ENCODE peak calls at places on chromosomes 2 and 18, in four cellular contexts. Z is HEK293T, P is K562, M is HepG2. X is an unnamed sample.

GRCh38 chr2:121085801-121086200 is 199.2 kb downstream of the TFCP2L1 start:
- DNase-seq in Z (no peak), P (no peak), M (no peak), X (no peak)

GRCh38 chr18:11310476-11311086 is 161.2 kb upstream of the PIEZO2 start:
- DNase-seq in Z (peak; percentile 33), P (peak; percentile 56), M (peak; percentile 40), X (peak; percentile 80)

GRCh38 chr18:13159579-13159978 is 59.0 kb upstream of the LDLRAD4 start:
- DNase-seq in Z (peak; percentile 51), P (peak; percentile 73), M (peak; percentile 76), X (no peak)

GRCh38 chr2:176924909-176925548 is 287.6 kb upstream of the HNRNPA3 start:
- DNase-seq in Z (no peak), P (no peak), M (no peak), X (no peak)

GRCh38 chr18:47040982-47041381 is 5.6 kb upstream of the ELOA2 start:
- DNase-seq in Z (no peak), P (no peak), M (no peak), X (no peak)

GRCh38 chr2:39667881-39668276 is 2.2 kb downstream of the TMEM178A start:
- DNase-seq in Z (no peak), P (no peak), M (no peak), X (no peak)

GRCh38 chr2:239289545-239289944 is 111.3 kb downstream of the HDAC4 start:
- DNase-seq in Z (no peak), P (no peak), M (no peak), X (no peak)

GRCh38 chr2:65957886-65958285 is 477.0 kb upstream of the MEIS1 start:
- DNase-seq in Z (no peak), P (no peak), M (no peak), X (no peak)

GRCh38 chr2:207284556-207285450 is 119.1 kb upstream of the KLF7 start:
- DNase-seq in Z (no peak), P (no peak), M (no peak), X (no peak)

GRCh38 chr2:145007673-145008263 is 487.8 kb upstream of the ZEB2 start:
- DNase-seq in Z (no peak), P (no peak), M (no peak), X (no peak)

GRCh38 chr2:221572821-221573429 is 821 bp upstream of the EPHA4 start:
- DNase-seq in Z (peak; percentile 44), P (no peak), M (no peak), X (no peak)

GRCh38 chr18:64017870-64018269 is 48.0 kb downstream of the SERPINB8 start:
- DNase-seq in Z (no peak), P (peak; percentile 15), M (peak; percentile 23), X (no peak)

GRCh38 chr18:58103339-58103930 is 59.4 kb downstream of the NEDD4L start:
- DNase-seq in Z (no peak), P (no peak), M (no peak), X (no peak)

GRCh38 chr2:155708052-155708451 is 624.5 kb downstream of the NR4A2 start:
- DNase-seq in Z (no peak), P (no peak), M (no peak), X (no peak)

GRCh38 chr2:240298316-240298790 is 137.1 kb upstream of the GPC1 start:
- DNase-seq in Z (no peak), P (no peak), M (no peak), X (no peak)

GRCh38 chr18:525066-525797 is 24.7 kb upstream of the COLEC12 start:
- DNase-seq in Z (no peak), P (peak; percentile 20), M (no peak), X (no peak)

GRCh38 chr2:191679818-191680600 is 2.1 kb downstream of the NABP1 start:
- DNase-seq in Z (no peak), P (peak; percentile 69), M (no peak), X (no peak)

GRCh38 chr2:188132385-188132784 is 159.3 kb upstream of the GULP1 start:
- DNase-seq in Z (no peak), P (no peak), M (no peak), X (no peak)

GRCh38 chr2:188134241-188134640 is 157.4 kb upstream of the GULP1 start:
- DNase-seq in Z (no peak), P (no peak), M (no peak), X (no peak)

GRCh38 chr2:188142088-188142487 is 149.6 kb upstream of the GULP1 start:
- DNase-seq in Z (no peak), P (no peak), M (no peak), X (no peak)

GRCh38 chr2:188142636-188143035 is 149.0 kb upstream of the GULP1 start:
- DNase-seq in Z (no peak), P (no peak), M (no peak), X (no peak)

GRCh38 chr2:188138313-188138712 is 153.4 kb upstream of the GULP1 start:
- DNase-seq in Z (no peak), P (no peak), M (no peak), X (no peak)
- TF ChIP-seq ELF4 in Z (no peak), P (no peak), M (no peak), X (no peak)

GRCh38 chr2:205908491-205909193 is 177.3 kb downstream of the INO80D start:
- DNase-seq in Z (no peak), P (no peak), M (no peak), X (no peak)
- TF ChIP-seq ELF4 in Z (no peak), P (no peak), M (no peak), X (no peak)

DNA sequence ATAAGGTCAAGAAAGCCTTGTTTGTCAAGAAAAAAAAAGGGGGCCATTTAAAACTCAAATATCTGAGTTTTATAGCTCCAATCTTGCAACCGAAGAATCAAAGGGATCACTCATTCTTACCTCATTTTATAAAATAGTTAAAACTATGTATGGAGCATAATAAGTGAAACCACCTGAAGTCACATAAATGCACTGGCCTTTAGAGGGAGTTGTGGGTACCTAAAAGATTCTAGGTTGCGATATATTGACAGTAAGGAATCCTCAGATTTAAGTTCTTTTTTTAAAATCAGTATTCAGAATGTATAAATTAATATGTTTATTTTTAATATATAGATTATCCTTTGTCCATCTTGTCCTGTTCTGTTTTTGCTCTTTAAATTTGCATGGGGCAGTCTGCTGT is 3.4 kb downstream of the ARHGAP28 start:
- DNase-seq in Z (no peak), P (no peak), M (no peak), X (no peak)
- TF ChIP-seq ELF4 in Z (no peak), P (no peak), M (no peak), X (no peak)

DNA sequence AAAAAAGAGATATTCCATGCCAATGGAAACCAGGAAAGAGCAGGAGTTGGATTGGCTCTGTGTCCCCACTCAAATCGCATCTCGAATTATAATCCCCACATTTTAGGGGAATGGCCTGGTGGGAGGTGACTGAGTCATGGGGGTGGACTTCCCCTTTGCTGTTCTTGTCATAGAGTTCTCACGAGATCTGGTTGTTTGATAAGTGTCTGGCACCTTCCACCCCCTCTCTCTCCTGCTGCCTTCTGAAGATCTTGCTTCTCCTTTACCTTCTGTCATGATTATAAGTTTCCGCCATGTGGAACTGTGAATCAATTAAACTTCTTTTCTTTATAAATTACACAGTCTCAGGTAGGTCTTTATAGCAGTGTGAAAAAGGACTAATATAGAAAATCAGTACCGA is 355.6 kb downstream of the NBAS start:
- DNase-seq in Z (no peak), P (peak; percentile 30), M (no peak), X (no peak)
- TF ChIP-seq ELF4 in Z (no peak), P (no peak), M (no peak), X (no peak)

DNA sequence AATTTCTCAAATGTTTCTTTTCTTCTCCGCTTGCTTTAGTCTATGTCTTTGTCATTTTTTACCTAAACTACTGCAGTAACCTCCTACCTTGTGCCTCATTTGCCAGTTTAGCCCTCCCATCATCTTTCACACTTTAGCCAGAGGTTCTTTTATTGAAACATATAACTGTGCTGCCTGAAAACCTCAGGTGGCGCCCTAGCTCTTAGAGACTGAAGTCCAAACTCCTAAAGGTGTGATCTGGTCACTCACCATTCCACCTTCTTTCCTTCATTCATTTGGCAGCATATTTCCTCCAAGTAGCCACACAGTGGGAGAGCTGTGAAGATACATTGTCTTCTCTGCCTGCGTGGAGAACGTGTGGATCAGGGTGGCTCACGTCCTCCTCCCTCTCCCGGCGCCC is 98.2 kb upstream of the MAPRE2 start:
- DNase-seq in Z (no peak), P (peak; percentile 18), M (peak; percentile 28), X (no peak)
- TF ChIP-seq ELF4 in Z (no peak), P (no peak), M (no peak), X (no peak)

GRCh38 chr2:42012651-42013050 is 35.2 kb upstream of the PKDCC start:
- DNase-seq in Z (no peak), P (no peak), M (no peak), X (no peak)
- TF ChIP-seq ELF4 in Z (no peak), P (no peak), M (no peak), X (no peak)

GRCh38 chr2:230942920-230943896 is 18.2 kb upstream of the GPR55 start:
- DNase-seq in Z (no peak), P (peak; percentile 24), M (no peak), X (no peak)
- TF ChIP-seq ELF4 in Z (no peak), P (no peak), M (no peak), X (no peak)

GRCh38 chr2:111634995-111635538 is 248.9 kb downstream of the ANAPC1 start:
- DNase-seq in Z (no peak), P (no peak), M (no peak), X (no peak)

GRCh38 chr2:111632661-111633060 is 251.3 kb downstream of the ANAPC1 start:
- DNase-seq in Z (no peak), P (no peak), M (no peak), X (no peak)

GRCh38 chr2:111633643-111634042 is 250.3 kb downstream of the ANAPC1 start:
- DNase-seq in Z (no peak), P (no peak), M (no peak), X (no peak)

GRCh38 chr2:111633139-111633538 is 250.9 kb downstream of the ANAPC1 start:
- DNase-seq in Z (no peak), P (no peak), M (no peak), X (no peak)

GRCh38 chr2:111634050-111634784 is 249.8 kb downstream of the ANAPC1 start:
- DNase-seq in Z (no peak), P (no peak), M (no peak), X (no peak)
- TF ChIP-seq ELF4 in Z (no peak), P (no peak), M (no peak), X (no peak)

GRCh38 chr18:59672125-59672769 is 25.0 kb downstream of the CCBE1 start:
- DNase-seq in Z (no peak), P (no peak), M (no peak), X (no peak)

GRCh38 chr18:59675346-59675745 is 21.9 kb downstream of the CCBE1 start:
- DNase-seq in Z (no peak), P (no peak), M (no peak), X (no peak)

GRCh38 chr18:59669872-59670657 is 27.2 kb downstream of the CCBE1 start:
- DNase-seq in Z (no peak), P (no peak), M (no peak), X (no peak)

GRCh38 chr18:59671533-59671932 is 25.7 kb downstream of the CCBE1 start:
- DNase-seq in Z (no peak), P (no peak), M (no peak), X (no peak)

GRCh38 chr18:59674534-59674933 is 22.7 kb downstream of the CCBE1 start:
- DNase-seq in Z (no peak), P (no peak), M (no peak), X (no peak)
- TF ChIP-seq ELF4 in Z (no peak), P (no peak), M (no peak), X (no peak)